ENCODE peak calls at places on chromosomes 3 and 15, in five cellular contexts. One of them, this sample, is unnamed. For H3K4me1, the result is how much of the 10 kb centered on the place peaks cover.

GRCh38 chr3:158160958-158161357 is 51.1 kb downstream of the RSRC1 start:
- DNase-seq in neuronal stem cell: no peak
- DNase-seq in K562: no peak
- DNase-seq in GM23338: no peak
- DNase-seq in A549: peak
- DNase-seq in this sample: no peak

GRCh38 chr3:186121271-186121670 is 12.4 kb upstream of the ETV5 start:
- DNase-seq in K562: no peak
- DNase-seq in A549: no peak
- DNase-seq in neuronal stem cell: no peak
- DNase-seq in GM23338: no peak
- DNase-seq in this sample: no peak

GRCh38 chr15:82968066-82968465 is 15.5 kb upstream of the HOMER2 start:
- DNase-seq in A549: no peak
- DNase-seq in GM23338: no peak
- DNase-seq in neuronal stem cell: no peak
- DNase-seq in K562: no peak
- DNase-seq in this sample: no peak

GRCh38 chr3:9746330-9746729 is 3.4 kb upstream of the OGG1 start:
- DNase-seq in GM23338: no peak
- DNase-seq in neuronal stem cell: no peak
- DNase-seq in K562: no peak
- DNase-seq in A549: no peak
- DNase-seq in this sample: no peak

GRCh38 chr15:85539491-85539890 is 159.1 kb downstream of the AKAP13 start:
- DNase-seq in GM23338: no peak
- DNase-seq in neuronal stem cell: no peak
- DNase-seq in A549: no peak
- DNase-seq in K562: no peak
- DNase-seq in this sample: peak

GRCh38 chr3:58041182-58041825 is 33.1 kb downstream of the FLNB start:
- DNase-seq in K562: no peak
- DNase-seq in A549: no peak
- DNase-seq in GM23338: no peak
- DNase-seq in neuronal stem cell: no peak
- DNase-seq in this sample: no peak

GRCh38 chr3:116135462-116135861 is 309.8 kb downstream of the LSAMP start:
- DNase-seq in A549: no peak
- DNase-seq in K562: no peak
- DNase-seq in GM23338: no peak
- DNase-seq in neuronal stem cell: no peak
- DNase-seq in this sample: no peak

GRCh38 chr3:67377299-67377698 is 277.1 kb downstream of the SUCLG2 start:
- DNase-seq in GM23338: peak
- DNase-seq in neuronal stem cell: no peak
- DNase-seq in K562: no peak
- DNase-seq in A549: no peak
- DNase-seq in this sample: no peak

GRCh38 chr15:72554471-72555425 is 80.6 kb downstream of the ARIH1 start:
- DNase-seq in A549: no peak
- DNase-seq in GM23338: no peak
- DNase-seq in neuronal stem cell: no peak
- DNase-seq in K562: no peak
- DNase-seq in this sample: no peak

GRCh38 chr15:87935583-87935982 is 321.0 kb downstream of the NTRK3 start:
- DNase-seq in K562: no peak
- DNase-seq in neuronal stem cell: no peak
- DNase-seq in A549: no peak
- DNase-seq in GM23338: no peak
- DNase-seq in this sample: no peak

GRCh38 chr3:188060436-188060835 is 93.5 kb upstream of the LPP start:
- DNase-seq in neuronal stem cell: no peak
- DNase-seq in K562: no peak
- DNase-seq in A549: no peak
- DNase-seq in GM23338: no peak
- DNase-seq in this sample: no peak

GRCh38 chr3:14636496-14637087 is 15.0 kb upstream of the CCDC174 start:
- DNase-seq in K562: no peak
- DNase-seq in A549: no peak
- DNase-seq in GM23338: no peak
- DNase-seq in neuronal stem cell: no peak
- DNase-seq in this sample: no peak

GRCh38 chr3:191238321-191238817 is 39.3 kb downstream of the OSTN start:
- DNase-seq in GM23338: no peak
- DNase-seq in neuronal stem cell: no peak
- DNase-seq in K562: no peak
- DNase-seq in A549: no peak
- DNase-seq in this sample: no peak

GRCh38 chr15:80906159-80906775 is 83.4 kb downstream of the MESD start:
- DNase-seq in A549: no peak
- DNase-seq in neuronal stem cell: no peak
- DNase-seq in GM23338: no peak
- DNase-seq in K562: no peak
- DNase-seq in this sample: no peak

GRCh38 chr15:99635794-99636193 is 70.0 kb downstream of the MEF2A start:
- DNase-seq in K562: no peak
- DNase-seq in neuronal stem cell: no peak
- DNase-seq in GM23338: no peak
- DNase-seq in A549: no peak
- DNase-seq in this sample: no peak

GRCh38 chr3:1717524-1717923 is 381.1 kb upstream of the CNTN4 start:
- DNase-seq in GM23338: no peak
- DNase-seq in K562: no peak
- DNase-seq in A549: no peak
- DNase-seq in neuronal stem cell: no peak
- DNase-seq in this sample: no peak

GRCh38 chr3:72274511-72275295 is 489.8 kb upstream of the PROK2 start:
- DNase-seq in A549: no peak
- DNase-seq in K562: no peak
- DNase-seq in GM23338: no peak
- DNase-seq in neuronal stem cell: no peak
- DNase-seq in this sample: peak

GRCh38 chr3:99638244-99638948 is at the start of gene COL8A1:
- DNase-seq in GM23338: peak
- DNase-seq in K562: no peak
- DNase-seq in neuronal stem cell: peak
- DNase-seq in A549: no peak
- DNase-seq in this sample: no peak

GRCh38 chr3:14506626-14507344 is 33.4 kb downstream of the GRIP2 start:
- DNase-seq in K562: no peak
- DNase-seq in GM23338: no peak
- DNase-seq in neuronal stem cell: no peak
- DNase-seq in A549: no peak
- DNase-seq in this sample: no peak

GRCh38 chr15:23055316-23055715 is 15.9 kb upstream of the TUBGCP5 start:
- DNase-seq in neuronal stem cell: no peak
- DNase-seq in A549: no peak
- DNase-seq in GM23338: no peak
- DNase-seq in K562: no peak
- DNase-seq in this sample: no peak
- H3K4me2 ChIP-seq in neuronal stem cell: no peak
- H3K4me2 ChIP-seq in A549: no peak
- H3K4me2 ChIP-seq in GM23338: no peak
- H3K4me2 ChIP-seq in K562: no peak
- H3K4me2 ChIP-seq in this sample: no peak

DNA sequence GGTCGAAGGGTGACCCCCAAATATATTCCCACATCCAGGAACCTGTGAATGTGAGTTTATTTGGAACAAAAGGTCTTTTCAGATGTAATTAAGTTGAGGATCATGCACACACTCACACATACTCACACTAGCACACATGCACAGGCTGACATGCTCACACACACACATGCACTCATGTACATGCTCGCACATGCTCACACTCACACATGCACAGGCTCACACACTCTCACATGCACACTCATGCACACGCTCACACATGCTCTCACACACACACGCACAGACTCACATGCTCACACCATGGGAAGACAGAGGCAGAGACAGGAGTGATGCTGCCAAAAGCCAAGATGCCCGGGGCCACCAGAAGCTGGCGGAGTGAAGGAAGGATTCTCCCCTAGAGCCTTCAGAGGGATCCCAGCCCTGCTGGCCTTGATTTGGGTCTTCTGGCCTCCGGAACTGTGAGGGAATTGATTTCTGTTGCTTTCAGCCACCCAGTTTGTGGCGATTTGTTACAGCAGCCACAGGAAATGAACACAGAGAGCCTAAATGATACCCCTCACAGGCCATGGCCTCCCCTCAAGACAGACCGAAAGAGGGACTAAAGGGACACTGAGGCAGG is 131.0 kb upstream of the SMAD3 start:
- DNase-seq in GM23338: no peak
- DNase-seq in neuronal stem cell: no peak
- DNase-seq in K562: no peak
- DNase-seq in A549: no peak
- DNase-seq in this sample: no peak
- H3K4me3 ChIP-seq in GM23338: no peak
- H3K4me3 ChIP-seq in neuronal stem cell: peak
- H3K4me3 ChIP-seq in K562: no peak
- H3K4me3 ChIP-seq in A549: no peak
- H3K4me3 ChIP-seq in this sample: no peak

GRCh38 chr15:49042165-49042564 is 4.1 kb downstream of the SECISBP2L start:
- DNase-seq in A549: no peak
- DNase-seq in neuronal stem cell: no peak
- DNase-seq in K562: no peak
- DNase-seq in GM23338: no peak
- DNase-seq in this sample: no peak
- H3K4me1 ChIP-seq in A549: under half
- H3K4me1 ChIP-seq in neuronal stem cell: under half
- H3K4me1 ChIP-seq in K562: under half
- H3K4me1 ChIP-seq in GM23338: under half
- H3K4me1 ChIP-seq in this sample: under half

GRCh38 chr3:16286161-16286560 is 21.1 kb downstream of the OXNAD1 start:
- DNase-seq in neuronal stem cell: no peak
- DNase-seq in K562: no peak
- DNase-seq in A549: no peak
- DNase-seq in GM23338: no peak
- DNase-seq in this sample: no peak

GRCh38 chr3:16279417-16279816 is 14.4 kb downstream of the OXNAD1 start:
- DNase-seq in GM23338: no peak
- DNase-seq in A549: no peak
- DNase-seq in K562: no peak
- DNase-seq in neuronal stem cell: no peak
- DNase-seq in this sample: no peak

GRCh38 chr3:16279010-16279409 is 14.0 kb downstream of the OXNAD1 start:
- DNase-seq in A549: no peak
- DNase-seq in GM23338: no peak
- DNase-seq in K562: no peak
- DNase-seq in neuronal stem cell: no peak
- DNase-seq in this sample: no peak

GRCh38 chr3:16277471-16277870 is 12.5 kb downstream of the OXNAD1 start:
- DNase-seq in A549: no peak
- DNase-seq in GM23338: no peak
- DNase-seq in K562: no peak
- DNase-seq in neuronal stem cell: no peak
- DNase-seq in this sample: no peak

DNA sequence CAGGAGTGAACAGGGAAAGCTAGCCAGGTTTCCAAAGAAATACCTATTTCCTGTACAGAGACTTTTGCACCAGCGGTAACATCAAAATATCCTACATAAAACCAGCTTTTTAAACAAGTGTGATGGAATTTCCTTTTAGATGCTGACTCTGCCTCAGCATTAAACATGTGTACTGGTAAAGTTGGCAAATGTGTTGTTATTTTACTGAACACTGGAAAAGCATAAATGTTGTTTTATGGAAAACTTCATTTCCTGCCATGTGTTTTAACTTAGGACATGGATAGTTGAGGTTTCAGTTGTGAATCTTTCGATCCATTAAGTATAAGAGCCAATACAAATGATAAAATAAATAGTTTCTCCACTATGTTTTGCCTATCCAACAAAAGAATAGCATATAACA is 15.7 kb downstream of the OXNAD1 start:
- DNase-seq in A549: no peak
- DNase-seq in neuronal stem cell: no peak
- DNase-seq in K562: no peak
- DNase-seq in GM23338: no peak
- DNase-seq in this sample: no peak
- H3K4me2 ChIP-seq in A549: no peak
- H3K4me2 ChIP-seq in neuronal stem cell: no peak
- H3K4me2 ChIP-seq in K562: no peak
- H3K4me2 ChIP-seq in GM23338: no peak
- H3K4me2 ChIP-seq in this sample: no peak

DNA sequence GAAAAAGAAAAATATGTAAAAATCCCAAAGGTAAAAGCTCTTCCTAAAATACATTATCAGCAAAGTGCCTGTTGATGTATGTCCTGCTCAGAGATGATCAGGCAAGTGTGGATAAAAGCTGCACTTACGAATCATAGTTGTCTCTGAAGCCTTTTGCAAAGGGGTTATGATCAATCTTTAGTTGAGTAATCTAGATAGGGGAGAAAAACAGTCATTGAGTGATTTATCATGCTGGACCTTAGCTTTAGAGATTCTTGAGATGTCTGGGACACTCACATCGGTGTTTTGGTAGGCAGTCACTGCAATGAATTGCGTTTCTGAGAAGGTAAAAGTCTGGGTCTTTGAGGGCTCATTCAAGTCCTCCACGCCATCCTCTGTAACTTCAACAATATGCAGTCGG is 3.7 kb downstream of the EOMES start:
- DNase-seq in GM23338: peak
- DNase-seq in A549: no peak
- DNase-seq in K562: no peak
- DNase-seq in neuronal stem cell: no peak
- DNase-seq in this sample: no peak
- H3K4me3 ChIP-seq in GM23338: no peak
- H3K4me3 ChIP-seq in A549: no peak
- H3K4me3 ChIP-seq in K562: no peak
- H3K4me3 ChIP-seq in neuronal stem cell: no peak
- H3K4me3 ChIP-seq in this sample: no peak

DNA sequence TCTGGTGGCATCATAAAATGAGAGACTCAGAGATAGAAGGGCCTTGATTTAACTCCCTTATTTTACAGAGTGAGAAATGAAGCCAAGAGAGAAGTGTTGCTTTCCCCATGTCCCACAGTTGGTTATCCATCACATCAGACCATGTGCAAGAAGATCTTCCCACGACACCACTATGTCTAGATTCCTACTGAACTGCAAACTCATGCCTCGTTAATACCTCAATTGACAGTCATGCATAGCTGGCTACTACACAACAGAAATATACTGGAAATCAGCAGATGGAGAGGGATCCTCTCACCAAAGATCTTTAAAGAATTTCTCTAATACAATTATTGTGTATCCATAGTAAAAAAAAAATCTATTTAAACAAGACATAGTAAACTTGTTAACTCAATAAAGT is 33.3 kb downstream of the PEAK1 start:
- DNase-seq in K562: no peak
- DNase-seq in A549: no peak
- DNase-seq in GM23338: no peak
- DNase-seq in neuronal stem cell: no peak
- DNase-seq in this sample: no peak
- H3K4me1 ChIP-seq in K562: under half
- H3K4me1 ChIP-seq in A549: under half
- H3K4me1 ChIP-seq in GM23338: under half
- H3K4me1 ChIP-seq in neuronal stem cell: under half
- H3K4me1 ChIP-seq in this sample: under half